ENCODE peak calls at places on chromosomes 2 and 18, in seven cellular contexts. O, F, C, T, D, Q and V are unnamed samples.

GRCh38 chr2:162111958-162112850 is 38.2 kb upstream of the DPP4 start:
- DNase-seq in D (no peak), T (no peak), F (no peak), C (no peak), Q (no peak), O (no peak), V (no peak)

GRCh38 chr2:134181219-134181618 is 72.7 kb upstream of the MGAT5 start:
- DNase-seq in D (no peak), T (no peak), O (no peak), C (no peak), F (no peak), Q (no peak), V (no peak)

GRCh38 chr2:137202310-137202709 is 437.0 kb downstream of the THSD7B start:
- DNase-seq in T (no peak), O (no peak), Q (no peak), C (peak; percentile 66), F (peak; percentile 50), D (no peak), V (no peak)

GRCh38 chr18:37564796-37565137 is 831 bp downstream of the CELF4 start:
- DNase-seq in D (no peak), F (peak; percentile 44), T (peak; percentile 37), Q (no peak), C (peak; percentile 4), O (peak; percentile 71), V (peak; percentile 20)

GRCh38 chr2:37782155-37782673 is 110.8 kb upstream of the CDC42EP3 start:
- DNase-seq in T (no peak), D (no peak), F (no peak), O (no peak), Q (no peak), C (no peak), V (no peak)

GRCh38 chr2:8475349-8476045 is 206.4 kb upstream of the ID2 start:
- DNase-seq in C (peak; percentile 46), T (no peak), O (no peak), F (peak; percentile 85), D (no peak), Q (no peak), V (no peak)

GRCh38 chr18:5895300-5895885 is at the start of gene TMEM200C:
- DNase-seq in F (no peak), D (no peak), T (peak; percentile 23), Q (no peak), C (peak; percentile 37), O (no peak), V (no peak)

GRCh38 chr2:10407841-10408648 is 40.1 kb downstream of the ODC1 start:
- DNase-seq in O (peak; percentile 83), T (peak; percentile 71), C (peak; percentile 96), D (peak; percentile 95), Q (peak; percentile 89), F (peak; percentile 77), V (peak; percentile 24)

GRCh38 chr2:10135296-10136089 is 13.0 kb downstream of the RRM2 start:
- DNase-seq in F (no peak), D (no peak), O (peak; percentile 62), C (peak; percentile 41), T (no peak), Q (no peak), V (peak; percentile 74)

GRCh38 chr2:17815466-17816184 is 635 bp upstream of the MSGN1 start:
- DNase-seq in O (no peak), F (no peak), C (no peak), D (peak; percentile 48), T (no peak), Q (no peak), V (no peak)

GRCh38 chr2:8064608-8065007 is 617.2 kb upstream of the ID2 start:
- DNase-seq in O (no peak), T (no peak), Q (no peak), F (no peak), D (no peak), C (no peak), V (no peak)

GRCh38 chr2:177692828-177693269 is 300.3 kb downstream of the AGPS start:
- DNase-seq in F (peak; percentile 47), T (no peak), Q (peak; percentile 46), O (no peak), D (peak; percentile 57), C (peak; percentile 63), V (no peak)

GRCh38 chr2:21042958-21043743 is 722 bp downstream of the APOB start:
- DNase-seq in Q (peak; percentile 45), T (peak; percentile 67), O (peak; percentile 63), F (peak; percentile 68), C (peak; percentile 51), D (no peak), V (peak; percentile 23)

GRCh38 chr2:9821805-9822445 is 21.3 kb upstream of the TAF1B start:
- DNase-seq in O (no peak), T (no peak), Q (no peak), F (no peak), C (no peak), D (no peak), V (no peak)

GRCh38 chr2:129499747-129500146 is 479.7 kb upstream of the RAB6C start:
- DNase-seq in F (no peak), C (no peak), D (no peak), T (no peak), Q (no peak), O (peak; percentile 0), V (peak; percentile 2)

GRCh38 chr2:23478087-23478932 is 93.3 kb downstream of the KLHL29 start:
- DNase-seq in T (no peak), Q (no peak), F (no peak), C (no peak), O (no peak), D (no peak), V (no peak)

GRCh38 chr2:50674876-50675275 is 357.1 kb downstream of the NRXN1 start:
- DNase-seq in C (no peak), T (no peak), F (peak; percentile 1), Q (no peak), D (no peak), O (no peak), V (no peak)

GRCh38 chr18:76952747-76953146 is 130.4 kb downstream of the ZNF236 start:
- DNase-seq in O (no peak), C (no peak), T (no peak), F (no peak), Q (no peak), D (no peak), V (no peak)

GRCh38 chr2:218074031-218074430 is 5.0 kb downstream of the RUFY4 start:
- DNase-seq in O (peak; percentile 8), D (peak; percentile 59), C (peak; percentile 25), F (peak; percentile 65), Q (peak; percentile 32), T (no peak), V (peak; percentile 7)

GRCh38 chr2:237998530-237998929 is 31.7 kb downstream of the UBE2F start:
- DNase-seq in Q (no peak), O (peak; percentile 85), C (no peak), T (no peak), F (no peak), D (no peak), V (peak; percentile 11)

GRCh38 chr2:230798769-230799399 is 65.9 kb upstream of the ITM2C start:
- DNase-seq in D (peak; percentile 70), F (peak; percentile 63), T (no peak), O (peak; percentile 76), Q (peak; percentile 22), C (peak; percentile 87), V (peak; percentile 32)

GRCh38 chr2:113823729-113824595 is 65.9 kb upstream of the ACTR3 start:
- DNase-seq in D (no peak), O (no peak), F (no peak), Q (no peak), C (no peak), T (no peak), V (no peak)

GRCh38 chr18:23740105-23740830 is 51.0 kb downstream of the LAMA3 start:
- DNase-seq in C (peak; percentile 59), D (peak; percentile 37), T (no peak), Q (no peak), F (peak; percentile 24), O (peak; percentile 46), V (no peak)

GRCh38 chr2:216536725-216537124 is 38.1 kb downstream of the RPL37A start:
- DNase-seq in O (peak; percentile 52), C (no peak), F (no peak), Q (no peak), D (no peak), T (peak; percentile 58), V (peak; percentile 59)

GRCh38 chr2:118978064-118978463 is 36.1 kb downstream of the MARCO start:
- DNase-seq in T (no peak), F (no peak), Q (no peak), D (no peak), C (no peak), O (no peak), V (no peak)

GRCh38 chr18:28177828-28178635 is 1.1 kb upstream of the CDH2 start:
- DNase-seq in D (no peak), O (peak; percentile 51), T (peak; percentile 20), Q (peak; percentile 51), F (peak; percentile 35), C (peak; percentile 66), V (peak; percentile 58)
- TF ChIP-seq CTCF in D (no peak), O (no peak), T (no peak), Q (no peak), F (no peak), C (peak; percentile 33), V (peak; percentile 24)

DNA sequence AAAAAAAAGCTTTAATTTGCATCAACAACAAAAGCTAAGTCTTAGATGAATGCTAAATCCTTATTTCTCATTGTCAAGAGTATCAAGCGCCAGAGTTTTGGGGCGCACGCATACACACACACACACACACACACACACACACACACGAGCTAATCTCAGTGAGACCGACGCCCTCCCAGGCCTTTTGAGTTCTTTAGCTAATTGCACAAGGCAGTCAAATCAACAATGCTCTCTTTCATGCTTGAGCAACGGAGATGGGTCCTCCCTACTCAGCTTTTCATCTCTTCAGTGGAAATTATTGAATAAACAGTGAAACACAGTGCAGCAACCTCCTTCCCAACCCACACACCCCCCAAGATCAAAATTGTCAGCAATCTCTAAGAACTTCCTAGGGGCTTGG is 19.2 kb downstream of the GKN1 start:
- DNase-seq in D (no peak), F (no peak), C (no peak), O (no peak), Q (no peak), T (no peak), V (no peak)
- TF ChIP-seq CTCF in D (no peak), F (no peak), C (no peak), O (no peak), Q (no peak), T (no peak), V (no peak)

DNA sequence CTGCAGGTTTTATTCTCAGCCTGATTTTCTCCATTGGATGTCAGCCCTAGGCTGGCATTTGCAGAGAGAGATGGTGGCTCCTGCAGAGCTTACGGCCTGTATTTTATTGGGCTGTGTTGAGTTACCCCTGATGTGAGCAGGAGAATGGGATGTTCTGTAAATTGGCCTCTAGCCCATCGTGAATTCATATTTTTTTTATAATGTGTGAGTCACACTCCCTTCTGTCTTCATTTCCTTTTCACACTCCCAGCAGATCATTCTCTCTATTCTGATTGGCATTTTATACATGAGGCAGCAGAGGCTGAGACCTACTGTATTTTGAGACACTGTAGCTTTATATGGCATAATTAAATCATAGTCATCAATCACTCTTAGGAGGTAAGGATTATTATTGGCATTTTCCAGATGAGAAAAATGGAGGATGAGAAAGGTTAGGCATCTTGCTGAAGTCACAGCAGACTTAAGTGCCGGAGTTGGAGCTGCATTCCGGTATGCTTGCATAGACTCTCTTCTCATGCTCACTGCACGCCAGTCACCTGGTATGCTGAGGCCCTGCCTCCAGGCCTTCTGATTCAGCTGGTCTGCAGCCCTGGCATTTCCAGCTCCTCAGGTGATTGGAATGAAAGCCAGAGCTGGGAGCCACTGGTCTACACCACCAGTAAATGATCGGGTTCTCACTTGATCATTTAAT is 142.4 kb downstream of the NEDD4L start:
- DNase-seq in C (peak; percentile 89), O (peak; percentile 68), D (peak; percentile 96), T (no peak), F (peak; percentile 78), Q (no peak), V (peak; percentile 91)
- TF ChIP-seq CTCF in C (no peak), O (no peak), D (no peak), T (no peak), F (no peak), Q (no peak), V (no peak)

GRCh38 chr2:241675885-241676284 is 10.7 kb downstream of the DTYMK start:
- DNase-seq in D (no peak), F (no peak), O (no peak), T (no peak), C (no peak), Q (no peak), V (no peak)
- TF ChIP-seq CTCF in D (no peak), F (no peak), O (no peak), T (no peak), C (no peak), Q (no peak), V (peak; percentile 9)